ENCODE peak calls at places on chromosomes 6 and 20, in six cellular contexts. S, R, D, M, I and J are unnamed samples.

GRCh38 chr20:36337886-36338285 is 31.7 kb downstream of the DLGAP4 start:
- DNase-seq in S (no peak), R (no peak), D (no peak), M (no peak), I (no peak), J (no peak)

GRCh38 chr6:43856005-43856765 is 86.2 kb downstream of the VEGFA start:
- DNase-seq in S (no peak), R (no peak), D (peak), M (peak), I (no peak), J (peak)

GRCh38 chr6:6411115-6411514 is 90.7 kb upstream of the F13A1 start:
- DNase-seq in S (no peak), R (no peak), D (no peak), M (no peak), I (no peak), J (no peak)

GRCh38 chr20:62675156-62675871 is 33.0 kb downstream of the SLCO4A1 start:
- DNase-seq in S (no peak), R (no peak), D (no peak), M (no peak), I (no peak), J (no peak)

GRCh38 chr6:153790048-153790447 is 249.0 kb upstream of the OPRM1 start:
- DNase-seq in S (no peak), R (no peak), D (peak), M (peak), I (no peak), J (no peak)

GRCh38 chr20:35007891-35008290 is 52.2 kb downstream of the MYH7B start:
- DNase-seq in S (no peak), R (no peak), D (no peak), M (no peak), I (no peak), J (no peak)

GRCh38 chr6:21740719-21741118 is 147.2 kb downstream of the SOX4 start:
- DNase-seq in S (no peak), R (no peak), D (no peak), M (no peak), I (no peak), J (no peak)

GRCh38 chr6:125930810-125931418 is 25.7 kb upstream of the HINT3 start:
- DNase-seq in S (no peak), R (no peak), D (no peak), M (no peak), I (no peak), J (no peak)

GRCh38 chr6:107115695-107116327 is 496 bp upstream of the BEND3 start:
- DNase-seq in S (peak), R (peak), D (peak), M (peak), I (peak), J (peak)

GRCh38 chr6:80610821-80611220 is 504.4 kb downstream of the BCKDHB start:
- DNase-seq in S (no peak), R (no peak), D (no peak), M (no peak), I (no peak), J (no peak)

GRCh38 chr20:15604406-15604805 is 968.8 kb downstream of the KIF16B start:
- DNase-seq in S (no peak), R (no peak), D (no peak), M (no peak), I (no peak), J (no peak)

GRCh38 chr6:112563368-112563767 is 216.2 kb downstream of the RFPL4B start:
- DNase-seq in S (no peak), R (no peak), D (no peak), M (no peak), I (no peak), J (no peak)

GRCh38 chr20:49214546-49214945 is 4.7 kb upstream of the DDX27 start:
- DNase-seq in S (no peak), R (no peak), D (no peak), M (no peak), I (no peak), J (no peak)